ENCODE peak calls at places on chromosomes 11 and 22, in ten cellular contexts. G, S, F, O, Z, P, E, J, D and R are unnamed samples.

GRCh38 chr11:113618360-113618759 is 87.7 kb downstream of the TMPRSS5 start:
- DNase-seq in G (no peak), S (no peak), F (no peak), O (no peak), Z (no peak), P (no peak), E (no peak), J (no peak), D (no peak), R (no peak)

GRCh38 chr11:559712-560304 is 730 bp downstream of the LMNTD2 start:
- DNase-seq in G (no peak), S (no peak), F (no peak), O (no peak), Z (peak), P (no peak), E (no peak), J (no peak), D (no peak), R (peak)

GRCh38 chr11:10459029-10459970 is 4.2 kb downstream of the AMPD3 start:
- DNase-seq in G (no peak), S (no peak), F (no peak), O (no peak), Z (no peak), P (peak), E (no peak), J (peak), D (no peak), R (no peak)

GRCh38 chr22:17396531-17396930 is 27.3 kb downstream of the CECR2 start:
- DNase-seq in G (no peak), S (no peak), F (no peak), O (no peak), Z (no peak), P (no peak), E (no peak), J (no peak), D (no peak), R (no peak)

GRCh38 chr11:42253156-42253555 is 793.7 kb upstream of the LRRC4C start:
- DNase-seq in G (no peak), S (no peak), F (no peak), O (no peak), Z (no peak), P (no peak), E (no peak), J (no peak), D (no peak), R (no peak)

GRCh38 chr22:39592104-39593060 is 21.8 kb downstream of the CACNA1I start:
- DNase-seq in G (peak), S (no peak), F (no peak), O (no peak), Z (peak), P (no peak), E (no peak), J (no peak), D (no peak), R (no peak)

GRCh38 chr11:123690490-123690889 is 36.1 kb upstream of the SCN3B start:
- DNase-seq in G (no peak), S (no peak), F (no peak), O (no peak), Z (no peak), P (no peak), E (no peak), J (peak), D (no peak), R (no peak)

GRCh38 chr11:2747236-2748015 is 47.6 kb upstream of the KCNQ1OT1 start:
- DNase-seq in G (peak), S (peak), F (no peak), O (no peak), Z (no peak), P (no peak), E (no peak), J (no peak), D (no peak), R (no peak)

GRCh38 chr22:41682033-41682807 is 6.4 kb downstream of the SNU13 start:
- DNase-seq in G (peak), S (peak), F (no peak), O (no peak), Z (peak), P (peak), E (peak), J (peak), D (peak), R (peak)

GRCh38 chr11:2944530-2944929 is 15.3 kb upstream of the PHLDA2 start:
- DNase-seq in G (no peak), S (no peak), F (no peak), O (no peak), Z (no peak), P (no peak), E (no peak), J (no peak), D (no peak), R (no peak)

GRCh38 chr11:69311767-69312385 is 17.9 kb downstream of the MYEOV start:
- DNase-seq in G (no peak), S (peak), F (no peak), O (no peak), Z (no peak), P (peak), E (no peak), J (no peak), D (no peak), R (no peak)

GRCh38 chr11:65639623-65640482 is 2.0 kb downstream of the SIPA1 start:
- DNase-seq in G (no peak), S (no peak), F (no peak), O (no peak), Z (no peak), P (peak), E (no peak), J (peak), D (no peak), R (no peak)

GRCh38 chr11:117809236-117810055 is 12.4 kb upstream of the DSCAML1 start:
- DNase-seq in G (no peak), S (peak), F (peak), O (peak), Z (peak), P (no peak), E (no peak), J (peak), D (peak), R (peak)

GRCh38 chr22:29524440-29525191 is 28.9 kb downstream of the THOC5 start:
- DNase-seq in G (no peak), S (no peak), F (peak), O (no peak), Z (peak), P (no peak), E (no peak), J (peak), D (peak), R (peak)

GRCh38 chr11:62879554-62879953 is 1.1 kb upstream of the SLC3A2 start:
- DNase-seq in G (no peak), S (no peak), F (no peak), O (no peak), Z (peak), P (no peak), E (no peak), J (no peak), D (no peak), R (no peak)

GRCh38 chr11:100152751-100153150 is 534.3 kb upstream of the ARHGAP42 start:
- DNase-seq in G (no peak), S (no peak), F (no peak), O (no peak), Z (no peak), P (no peak), E (no peak), J (no peak), D (no peak), R (no peak)

GRCh38 chr22:23110190-23110921 is 31.4 kb downstream of the RSPH14 start:
- DNase-seq in G (no peak), S (no peak), F (no peak), O (no peak), Z (no peak), P (no peak), E (no peak), J (no peak), D (no peak), R (no peak)

GRCh38 chr11:70650075-70650909 is 252.0 kb downstream of the CTTN start:
- DNase-seq in G (no peak), S (peak), F (peak), O (no peak), Z (peak), P (no peak), E (no peak), J (peak), D (peak), R (no peak)

GRCh38 chr11:67465190-67465522 is 3.9 kb downstream of the TMEM134 start:
- DNase-seq in G (no peak), S (no peak), F (no peak), O (no peak), Z (peak), P (no peak), E (no peak), J (no peak), D (no peak), R (no peak)

GRCh38 chr22:43183496-43184263 is 3.3 kb downstream of the TTLL12 start:
- DNase-seq in G (no peak), S (peak), F (no peak), O (no peak), Z (no peak), P (no peak), E (no peak), J (no peak), D (no peak), R (no peak)

GRCh38 chr11:94455861-94456260 is 37.8 kb downstream of the MRE11 start:
- DNase-seq in G (no peak), S (no peak), F (no peak), O (no peak), Z (no peak), P (no peak), E (no peak), J (no peak), D (no peak), R (no peak)

GRCh38 chr11:66328307-66329144 is 7.7 kb downstream of the RIN1 start:
- DNase-seq in G (peak), S (peak), F (peak), O (peak), Z (peak), P (peak), E (peak), J (peak), D (peak), R (peak)

GRCh38 chr11:116793476-116794096 is 1.9 kb upstream of the APOA5 start:
- DNase-seq in G (no peak), S (no peak), F (no peak), O (no peak), Z (no peak), P (no peak), E (no peak), J (no peak), D (no peak), R (no peak)